ENCODE peak calls at places on chromosomes 2 and 18, in seven cellular contexts. M is osteoblast, U is thyroid gland, Q is AG10803, Z is hepatocyte, W is GM06990, C is K562. O is an unnamed sample.

GRCh38 chr2:102070058-102070642 is 72.4 kb upstream of the IL1R1 start:
- DNase-seq in W (no peak), C (no peak), Z (peak), U (peak), M (peak), Q (peak), O (peak)

GRCh38 chr18:49013961-49014604 is 63.3 kb upstream of the SMAD7 start:
- DNase-seq in Z (peak), M (no peak), Q (no peak), U (no peak), C (no peak), W (no peak), O (no peak)

GRCh38 chr2:45232824-45233223 is 223.6 kb upstream of the SIX2 start:
- DNase-seq in U (no peak), Z (no peak), Q (no peak), C (no peak), W (no peak), M (no peak), O (peak)

GRCh38 chr2:118088051-118089014 is at the start of gene INSIG2:
- DNase-seq in Z (peak), Q (peak), C (peak), W (peak), U (peak), M (peak), O (peak)

GRCh38 chr2:162333968-162334367 is 10.0 kb upstream of the GCA start:
- DNase-seq in C (no peak), Z (peak), U (peak), Q (peak), M (no peak), W (no peak), O (peak)

GRCh38 chr2:186540971-186541370 is 48.9 kb upstream of the ITGAV start:
- DNase-seq in C (no peak), U (no peak), Z (no peak), M (no peak), W (no peak), Q (peak), O (no peak)

GRCh38 chr2:71832388-71832787 is 315.3 kb downstream of the CYP26B1 start:
- DNase-seq in W (no peak), U (no peak), C (no peak), M (no peak), Q (peak), Z (no peak), O (no peak)

GRCh38 chr18:74836296-74837139 is 238.8 kb downstream of the ZNF407 start:
- DNase-seq in Z (peak), Q (peak), C (no peak), U (no peak), M (no peak), W (no peak), O (peak)

GRCh38 chr18:79542876-79543750 is 136.5 kb upstream of the CTDP1 start:
- DNase-seq in Z (peak), U (no peak), M (no peak), W (no peak), Q (no peak), C (no peak), O (no peak)

GRCh38 chr18:58221060-58221725 is 177.2 kb downstream of the NEDD4L start:
- DNase-seq in C (peak), W (no peak), M (peak), Q (peak), U (no peak), Z (peak), O (peak)

GRCh38 chr2:60309941-60310680 is 243.3 kb downstream of the BCL11A start:
- DNase-seq in U (no peak), C (no peak), M (no peak), W (no peak), Z (no peak), Q (no peak), O (no peak)

GRCh38 chr2:232888099-232888836 is 18.2 kb downstream of the SNORC start:
- DNase-seq in Q (no peak), Z (peak), W (no peak), M (peak), C (no peak), U (no peak), O (no peak)

GRCh38 chr18:30265190-30265589 is 777.4 kb downstream of the DSC3 start:
- DNase-seq in Z (no peak), M (no peak), W (no peak), Q (no peak), U (no peak), C (no peak), O (no peak)

GRCh38 chr2:217742837-217743236 is 260.0 kb downstream of the TNS1 start:
- DNase-seq in Q (no peak), C (no peak), U (no peak), Z (no peak), W (no peak), M (no peak), O (no peak)

GRCh38 chr18:10787293-10787901 is 261.6 kb downstream of the NAPG start:
- DNase-seq in Z (peak), W (peak), Q (peak), M (peak), C (peak), U (peak), O (peak)

GRCh38 chr2:191276792-191277465 is 31.7 kb downstream of the MYO1B start:
- DNase-seq in Q (no peak), C (no peak), U (no peak), M (no peak), W (no peak), Z (no peak), O (no peak)

GRCh38 chr2:223815186-223815883 is 22.0 kb downstream of the AP1S3 start:
- DNase-seq in M (peak), W (no peak), U (peak), C (no peak), Z (peak), Q (peak), O (peak)

GRCh38 chr2:39141346-39142011 is 20.6 kb upstream of the SOS1 start:
- DNase-seq in C (no peak), M (no peak), Z (no peak), U (peak), Q (peak), W (peak), O (no peak)

GRCh38 chr2:8608411-8608954 is 73.4 kb upstream of the ID2 start:
- DNase-seq in U (no peak), Z (no peak), C (no peak), M (peak), Q (peak), W (no peak), O (no peak)

GRCh38 chr18:23735021-23735464 is 45.8 kb downstream of the LAMA3 start:
- DNase-seq in U (no peak), C (no peak), Z (no peak), M (no peak), W (no peak), Q (no peak), O (peak)

GRCh38 chr18:27717816-27718215 is 459.1 kb downstream of the CDH2 start:
- DNase-seq in Z (no peak), C (no peak), U (no peak), W (no peak), Q (no peak), M (no peak), O (no peak)

GRCh38 chr18:5420909-5421308 is 122.9 kb downstream of the EPB41L3 start:
- DNase-seq in W (no peak), M (no peak), Z (no peak), C (no peak), U (no peak), Q (no peak), O (no peak)

GRCh38 chr2:73999881-74000597 is 15.3 kb downstream of the TET3 start:
- DNase-seq in C (no peak), W (no peak), Z (peak), U (peak), M (no peak), Q (no peak), O (peak)

GRCh38 chr2:23480991-23481797 is 96.2 kb downstream of the KLHL29 start:
- DNase-seq in M (peak), Q (peak), C (no peak), W (no peak), Z (peak), U (no peak), O (peak)

GRCh38 chr2:209348453-209348852 is 75.4 kb upstream of the MAP2 start:
- DNase-seq in W (no peak), Q (no peak), C (no peak), U (no peak), M (no peak), Z (no peak), O (no peak)

GRCh38 chr2:71831208-71831577 is 316.5 kb downstream of the CYP26B1 start:
- DNase-seq in Z (peak), U (peak), W (no peak), M (peak), C (no peak), Q (peak), O (peak)

GRCh38 chr2:47088371-47089082 is 66.6 kb downstream of the STPG4 start:
- DNase-seq in W (no peak), Q (no peak), M (peak), C (peak), U (no peak), Z (no peak), O (peak)

GRCh38 chr2:65370387-65371093 is 61.9 kb downstream of the SPRED2 start:
- DNase-seq in U (no peak), Q (peak), M (peak), C (no peak), Z (no peak), W (no peak), O (peak)

GRCh38 chr2:97728091-97728596 is 14.8 kb downstream of the ZAP70 start:
- DNase-seq in U (no peak), M (peak), C (no peak), Z (no peak), W (no peak), Q (peak), O (peak)

GRCh38 chr18:62660741-62661140 is 54.6 kb upstream of the PHLPP1 start:
- DNase-seq in U (no peak), C (no peak), Q (peak), M (no peak), W (no peak), Z (no peak), O (no peak)

GRCh38 chr18:74040459-74041332 is 106.9 kb downstream of the FBXO15 start:
- DNase-seq in M (no peak), Q (peak), C (peak), W (peak), U (no peak), Z (peak), O (no peak)

GRCh38 chr2:48144777-48145176 is 238.5 kb upstream of the FBXO11 start:
- DNase-seq in Q (no peak), Z (no peak), W (no peak), M (no peak), C (peak), U (peak), O (peak)

GRCh38 chr18:78105611-78106010 is 856.0 kb downstream of the GALR1 start:
- DNase-seq in M (no peak), W (no peak), Q (no peak), U (no peak), C (no peak), Z (no peak), O (no peak)

GRCh38 chr2:60335533-60336237 is 217.8 kb downstream of the BCL11A start:
- DNase-seq in U (no peak), Q (no peak), M (no peak), Z (no peak), W (no peak), C (no peak), O (no peak)

GRCh38 chr2:27431395-27431794 is 3.0 kb downstream of the NRBP1 start:
- DNase-seq in Q (peak), Z (no peak), U (no peak), W (no peak), M (peak), C (no peak), O (peak)

GRCh38 chr2:39000552-39000951 is 110.9 kb downstream of the ARHGEF33 start:
- DNase-seq in W (no peak), U (no peak), Z (no peak), C (no peak), M (no peak), Q (no peak), O (no peak)

GRCh38 chr2:11835403-11835802 is 89.0 kb downstream of the LPIN1 start:
- DNase-seq in Q (no peak), W (no peak), U (no peak), Z (no peak), C (peak), M (no peak), O (peak)
- TF ChIP-seq CTCF in Q (no peak), W (no peak), U (no peak), Z (no peak), C (no peak), M (no peak), O (peak)

DNA sequence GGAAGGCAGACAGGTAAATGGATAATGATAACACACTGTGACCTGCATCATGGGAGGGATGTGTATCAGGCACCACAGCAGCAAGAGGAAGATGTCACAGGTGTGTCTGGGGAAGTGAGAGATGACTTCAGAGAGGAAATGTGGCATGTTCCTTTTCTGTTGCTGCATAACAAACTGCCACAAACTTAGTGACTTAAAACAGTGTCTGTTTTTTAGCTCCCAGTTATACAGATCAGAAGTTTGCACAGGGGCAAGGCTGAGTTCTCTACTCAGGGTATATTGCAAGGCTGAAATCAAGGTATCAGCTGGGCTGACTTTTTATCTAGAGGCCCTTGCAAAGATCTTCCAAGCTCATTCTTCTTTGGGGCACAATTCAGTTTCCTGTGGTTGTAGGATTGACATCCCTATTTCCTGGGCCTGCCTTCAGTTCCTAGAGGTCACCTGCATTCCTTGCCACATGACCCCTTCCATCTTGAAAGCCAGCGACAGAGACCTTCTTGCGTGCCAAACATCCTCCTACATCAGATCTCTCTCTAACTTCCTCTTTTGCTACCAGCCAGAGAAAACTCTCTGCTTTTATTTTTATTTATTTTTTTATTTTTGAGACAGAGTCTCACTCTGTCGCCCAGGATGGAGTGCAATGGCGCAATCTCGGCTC is 2.1 kb upstream of the MAP3K2 start:
- DNase-seq in W (peak), C (no peak), M (no peak), U (no peak), Z (no peak), Q (no peak), O (no peak)
- H3K4me3 ChIP-seq in W (no peak), C (no peak), M (no peak), U (no peak), Z (no peak), Q (no peak), O (no peak)

GRCh38 chr2:222408684-222409083 is 15.7 kb upstream of the SGPP2 start:
- DNase-seq in C (no peak), Z (no peak), M (no peak), W (no peak), U (no peak), Q (no peak), O (no peak)

GRCh38 chr2:222413295-222413911 is 10.9 kb upstream of the SGPP2 start:
- DNase-seq in C (no peak), W (no peak), Q (no peak), Z (no peak), M (no peak), U (no peak), O (no peak)

DNA sequence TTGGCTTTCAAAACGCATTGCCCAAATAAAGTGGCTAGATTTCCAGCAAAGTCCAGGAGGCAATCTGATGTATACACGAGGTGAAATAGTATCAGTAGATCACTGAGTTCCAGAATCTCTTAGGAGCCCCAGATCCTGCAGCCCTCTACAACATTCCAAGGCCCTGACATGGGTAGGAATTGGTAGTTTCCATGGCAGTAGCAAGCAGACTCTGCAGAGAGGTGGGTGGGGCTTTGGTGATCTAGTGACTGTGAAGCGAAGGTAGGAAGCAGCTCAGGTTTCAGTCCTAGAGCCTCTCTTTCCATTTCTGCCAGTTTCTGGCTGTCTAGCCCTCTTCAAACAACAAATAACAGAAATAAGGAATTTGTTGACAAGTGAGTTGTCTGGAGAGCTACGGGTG is 13.8 kb upstream of the SGPP2 start:
- DNase-seq in C (no peak), U (peak), M (no peak), Z (peak), Q (no peak), W (no peak), O (no peak)
- TF ChIP-seq CTCF in C (no peak), U (no peak), M (no peak), Z (no peak), Q (no peak), W (no peak), O (no peak)

DNA sequence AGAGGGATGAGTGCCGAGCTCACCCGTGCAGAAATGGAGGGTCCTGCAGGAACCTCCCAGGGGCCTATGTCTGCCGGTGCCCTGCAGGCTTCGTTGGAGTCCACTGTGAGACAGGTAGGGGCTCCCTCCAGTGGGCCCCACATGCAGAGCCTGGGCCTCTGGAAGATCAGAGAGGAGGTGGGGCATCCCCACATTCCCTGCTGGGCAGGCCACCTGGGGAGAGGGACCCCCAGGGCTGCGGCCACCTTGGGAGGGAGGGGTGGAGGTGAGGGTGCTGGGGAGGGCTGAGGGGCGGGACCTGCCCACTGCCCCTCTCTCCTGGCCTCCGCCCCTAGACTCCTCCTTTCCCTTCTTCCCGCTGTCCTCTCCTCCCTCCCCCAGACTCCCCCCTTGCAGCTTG is 38.5 kb downstream of the MTERF4 start:
- DNase-seq in M (peak), Z (no peak), Q (no peak), C (no peak), W (no peak), U (peak), O (no peak)
- H3K4me3 ChIP-seq in M (no peak), Z (no peak), Q (no peak), C (no peak), W (no peak), U (peak), O (no peak)

GRCh38 chr2:120958623-120959366 is 223.1 kb downstream of the GLI2 start:
- DNase-seq in W (no peak), C (peak), U (no peak), M (no peak), Q (no peak), Z (peak), O (no peak)
- TF ChIP-seq CTCF in W (peak), C (peak), U (no peak), M (peak), Q (peak), Z (peak), O (peak)